ENCODE peak calls at places on chromosome 15, in ten cellular contexts. F is activated T-cell treated with anti-CD3 and anti-CD28 coated beads for 4 hours, M is T-helper 9 cell, P is retinal pigment epithelial cell, C is pancreas, G is fibroblast of lung, S is skeletal muscle cell, A is Calu3, T is BJ, I is heart right ventricle. N is an unnamed sample.
A peak's percentile ranks its signal among the peaks of the same experiment; 100 is the strongest.

GRCh38 chr15:69668963-69669362 is 216.3 kb downstream of the RPLP1 start:
- DNase-seq in F (no peak), M (no peak), P (no peak), C (no peak), G (no peak), S (no peak), A (no peak), T (no peak), I (peak; percentile 17), N (peak; percentile 92)

GRCh38 chr15:82894971-82895520 is 57.5 kb downstream of the HOMER2 start:
- DNase-seq in F (no peak), M (no peak), P (peak; percentile 41), C (no peak), G (peak; percentile 63), S (peak; percentile 63), A (no peak), T (peak; percentile 4), I (no peak), N (no peak)

GRCh38 chr15:95024388-95024787 is 793.0 kb downstream of the MCTP2 start:
- DNase-seq in F (no peak), M (no peak), P (no peak), C (no peak), G (peak; percentile 45), S (no peak), A (peak; percentile 14), T (no peak), I (no peak), N (peak; percentile 36)

GRCh38 chr15:69793783-69794451 is 303.8 kb downstream of the TLE3 start:
- DNase-seq in F (no peak), M (no peak), P (no peak), C (no peak), G (no peak), S (no peak), A (no peak), T (no peak), I (no peak), N (no peak)

GRCh38 chr15:74809242-74809641 is 3.4 kb upstream of the LMAN1L start:
- DNase-seq in F (no peak), M (no peak), P (no peak), C (no peak), G (no peak), S (no peak), A (no peak), T (no peak), I (no peak), N (no peak)

GRCh38 chr15:66771351-66771650 is 69.3 kb downstream of the SMAD6 start:
- DNase-seq in F (no peak), M (no peak), P (no peak), C (no peak), G (no peak), S (no peak), A (no peak), T (no peak), I (no peak), N (no peak)

GRCh38 chr15:77696006-77696631 is 63.4 kb upstream of the LINGO1 start:
- DNase-seq in F (no peak), M (no peak), P (no peak), C (no peak), G (no peak), S (no peak), A (peak; percentile 15), T (no peak), I (no peak), N (peak; percentile 22)

GRCh38 chr15:99844150-99844549 is 110.9 kb upstream of the LYSMD4 start:
- DNase-seq in F (no peak), M (no peak), P (no peak), C (no peak), G (no peak), S (no peak), A (no peak), T (no peak), I (no peak), N (no peak)

GRCh38 chr15:31758126-31758525 is 272.2 kb upstream of the CHRNA7 start:
- DNase-seq in F (no peak), M (no peak), P (no peak), C (peak; percentile 23), G (no peak), S (no peak), A (peak; percentile 56), T (no peak), I (peak; percentile 64), N (peak; percentile 59)

GRCh38 chr15:96392380-96393208 is 62.1 kb downstream of the NR2F2 start:
- DNase-seq in F (no peak), M (no peak), P (no peak), C (no peak), G (no peak), S (no peak), A (no peak), T (no peak), I (no peak), N (no peak)

GRCh38 chr15:99969261-99969960 is 236.2 kb upstream of the LYSMD4 start:
- DNase-seq in F (no peak), M (no peak), P (no peak), C (no peak), G (no peak), S (no peak), A (no peak), T (no peak), I (no peak), N (no peak)

GRCh38 chr15:69225355-69226027 is 65.1 kb downstream of the GLCE start:
- DNase-seq in F (no peak), M (no peak), P (peak; percentile 5), C (no peak), G (peak; percentile 34), S (no peak), A (no peak), T (peak; percentile 1), I (no peak), N (peak; percentile 46)

GRCh38 chr15:74733269-74733668 is 7.9 kb upstream of the CYP1A1 start:
- DNase-seq in F (no peak), M (no peak), P (no peak), C (no peak), G (no peak), S (no peak), A (no peak), T (no peak), I (no peak), N (no peak)

GRCh38 chr15:59812185-59812870 is 123.2 kb upstream of the BNIP2 start:
- DNase-seq in F (no peak), M (no peak), P (no peak), C (no peak), G (no peak), S (no peak), A (no peak), T (no peak), I (no peak), N (no peak)

GRCh38 chr15:31156808-31157207 is 55.3 kb upstream of the TRPM1 start:
- DNase-seq in F (no peak), M (no peak), P (no peak), C (no peak), G (no peak), S (no peak), A (no peak), T (no peak), I (no peak), N (no peak)

GRCh38 chr15:78306176-78306774 is 6.9 kb upstream of the SKIC8 start:
- DNase-seq in F (no peak), M (no peak), P (no peak), C (no peak), G (peak; percentile 81), S (peak; percentile 66), A (peak; percentile 28), T (no peak), I (no peak), N (peak; percentile 27)

GRCh38 chr15:64803526-64803925 is 21.9 kb downstream of the PIF1 start:
- DNase-seq in F (no peak), M (no peak), P (no peak), C (no peak), G (no peak), S (no peak), A (no peak), T (no peak), I (no peak), N (no peak)

GRCh38 chr15:100114526-100114925 is 227.2 kb downstream of the ADAMTS17 start:
- DNase-seq in F (no peak), M (no peak), P (no peak), C (peak; percentile 27), G (peak; percentile 87), S (no peak), A (no peak), T (no peak), I (peak; percentile 48), N (peak; percentile 94)

GRCh38 chr15:69403611-69404010 is 10.5 kb upstream of the KIF23 start:
- DNase-seq in F (no peak), M (no peak), P (peak; percentile 72), C (no peak), G (peak; percentile 93), S (peak; percentile 65), A (no peak), T (peak; percentile 83), I (no peak), N (no peak)

GRCh38 chr15:90881181-90881977 is 2.9 kb upstream of the FES start:
- DNase-seq in F (no peak), M (no peak), P (no peak), C (no peak), G (no peak), S (no peak), A (no peak), T (no peak), I (no peak), N (no peak)

GRCh38 chr15:58374147-58374546 is 57.6 kb upstream of the LIPC start:
- DNase-seq in F (no peak), M (no peak), P (no peak), C (no peak), G (no peak), S (no peak), A (no peak), T (no peak), I (no peak), N (no peak)

GRCh38 chr15:38391186-38391585 is 62.7 kb upstream of the FAM98B start:
- DNase-seq in F (no peak), M (no peak), P (no peak), C (no peak), G (no peak), S (no peak), A (no peak), T (no peak), I (no peak), N (no peak)

GRCh38 chr15:40763801-40764765 is at the start of gene GCHFR:
- DNase-seq in F (no peak), M (peak; percentile 68), P (no peak), C (peak; percentile 80), G (peak; percentile 59), S (no peak), A (peak; percentile 70), T (no peak), I (peak; percentile 81), N (peak; percentile 76)

GRCh38 chr15:25846377-25846776 is 16.8 kb downstream of the ATP10A start:
- DNase-seq in F (peak; percentile 60), M (peak; percentile 41), P (no peak), C (no peak), G (no peak), S (no peak), A (no peak), T (no peak), I (no peak), N (peak; percentile 7)

GRCh38 chr15:72735111-72735510 is 48.4 kb downstream of the ADPGK start:
- DNase-seq in F (no peak), M (no peak), P (no peak), C (no peak), G (no peak), S (no peak), A (no peak), T (no peak), I (no peak), N (no peak)

GRCh38 chr15:100785181-100786138 is 94.2 kb upstream of the ALDH1A3 start:
- DNase-seq in F (no peak), M (no peak), P (no peak), C (no peak), G (no peak), S (no peak), A (no peak), T (no peak), I (no peak), N (no peak)

GRCh38 chr15:73851679-73852078 is 21.7 kb upstream of the TBC1D21 start:
- DNase-seq in F (peak; percentile 6), M (peak; percentile 14), P (peak; percentile 11), C (no peak), G (peak; percentile 59), S (no peak), A (peak; percentile 63), T (no peak), I (no peak), N (peak; percentile 23)

GRCh38 chr15:48963524-48964113 is at the start of gene SHC4:
- DNase-seq in F (no peak), M (no peak), P (peak; percentile 51), C (peak; percentile 9), G (peak; percentile 79), S (peak; percentile 71), A (peak; percentile 37), T (no peak), I (peak; percentile 61), N (peak; percentile 80)

N was measured in SW480.